ENCODE peak calls at places on chromosomes 6 and 20, in ten cellular contexts. V, U, K, H, Q, Z, T, M, B and W are unnamed samples. For H3K4me1, the result is how much of the 10 kb centered on the place peaks cover.

GRCh38 chr6:15855311-15855710 is 192.5 kb upstream of the DTNBP1 start:
- DNase-seq in V (no peak), U (no peak), K (no peak), H (no peak), Q (no peak), Z (no peak), T (no peak), M (no peak), B (no peak), W (no peak)

GRCh38 chr6:124973780-124974179 is 11.5 kb downstream of the RNF217 start:
- DNase-seq in V (no peak), U (no peak), K (no peak), H (no peak), Q (no peak), Z (no peak), T (no peak), M (no peak), B (no peak), W (no peak)

GRCh38 chr6:79438015-79438414 is 99.2 kb downstream of the LCA5 start:
- DNase-seq in V (no peak), U (no peak), K (peak), H (peak), Q (no peak), Z (peak), T (peak), M (no peak), B (no peak), W (no peak)

GRCh38 chr6:159105716-159106115 is 60.9 kb upstream of the TAGAP start:
- DNase-seq in V (no peak), U (no peak), K (no peak), H (no peak), Q (no peak), Z (no peak), T (no peak), M (no peak), B (no peak), W (no peak)

GRCh38 chr6:12008366-12009179 is 3.5 kb upstream of the HIVEP1 start:
- DNase-seq in V (peak), U (peak), K (peak), H (peak), Q (peak), Z (peak), T (peak), M (peak), B (peak), W (peak)

GRCh38 chr6:12538881-12539357 is 177.6 kb upstream of the PHACTR1 start:
- DNase-seq in V (no peak), U (no peak), K (peak), H (no peak), Q (peak), Z (no peak), T (peak), M (no peak), B (no peak), W (no peak)

GRCh38 chr6:2102966-2103365 is 142.4 kb downstream of the GMDS start:
- DNase-seq in V (no peak), U (no peak), K (no peak), H (no peak), Q (no peak), Z (no peak), T (no peak), M (no peak), B (no peak), W (no peak)

GRCh38 chr6:55594442-55594841 is 15.4 kb upstream of the HMGCLL1 start:
- DNase-seq in V (no peak), U (no peak), K (no peak), H (no peak), Q (no peak), Z (no peak), T (no peak), M (no peak), B (no peak), W (no peak)

GRCh38 chr20:64102647-64103354 is 4.6 kb downstream of the NPBWR2 start:
- DNase-seq in V (no peak), U (no peak), K (no peak), H (no peak), Q (peak), Z (no peak), T (peak), M (no peak), B (no peak), W (no peak)
- H3K4me3 ChIP-seq in V (peak), U (no peak), K (peak), H (no peak), Q (peak), Z (no peak), T (peak), M (no peak), B (peak), W (no peak)

DNA sequence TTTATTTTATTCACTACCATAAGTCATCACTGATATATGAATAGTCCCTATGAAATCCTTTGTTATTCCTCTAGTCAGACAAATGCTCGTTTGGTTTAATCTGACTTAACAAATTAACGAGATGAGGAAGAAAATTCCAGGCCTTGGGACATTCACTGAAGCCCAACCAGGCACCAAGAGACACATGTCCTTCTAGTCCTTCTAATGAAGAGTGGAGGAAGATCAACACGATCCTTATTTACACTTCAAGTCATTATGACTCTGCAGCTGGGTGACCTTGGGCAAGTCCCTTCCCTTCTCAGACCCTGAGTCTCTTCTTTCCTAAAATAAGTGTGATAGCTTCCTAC is 117.5 kb downstream of the CEBPB start:
- DNase-seq in V (no peak), U (no peak), K (no peak), H (peak), Q (no peak), Z (peak), T (no peak), M (no peak), B (no peak), W (no peak)
- H3K4me1 ChIP-seq in V (half or more), U (half or more), K (under half), H (half or more), Q (under half), Z (half or more), T (half or more), M (half or more), B (under half), W (under half)

DNA sequence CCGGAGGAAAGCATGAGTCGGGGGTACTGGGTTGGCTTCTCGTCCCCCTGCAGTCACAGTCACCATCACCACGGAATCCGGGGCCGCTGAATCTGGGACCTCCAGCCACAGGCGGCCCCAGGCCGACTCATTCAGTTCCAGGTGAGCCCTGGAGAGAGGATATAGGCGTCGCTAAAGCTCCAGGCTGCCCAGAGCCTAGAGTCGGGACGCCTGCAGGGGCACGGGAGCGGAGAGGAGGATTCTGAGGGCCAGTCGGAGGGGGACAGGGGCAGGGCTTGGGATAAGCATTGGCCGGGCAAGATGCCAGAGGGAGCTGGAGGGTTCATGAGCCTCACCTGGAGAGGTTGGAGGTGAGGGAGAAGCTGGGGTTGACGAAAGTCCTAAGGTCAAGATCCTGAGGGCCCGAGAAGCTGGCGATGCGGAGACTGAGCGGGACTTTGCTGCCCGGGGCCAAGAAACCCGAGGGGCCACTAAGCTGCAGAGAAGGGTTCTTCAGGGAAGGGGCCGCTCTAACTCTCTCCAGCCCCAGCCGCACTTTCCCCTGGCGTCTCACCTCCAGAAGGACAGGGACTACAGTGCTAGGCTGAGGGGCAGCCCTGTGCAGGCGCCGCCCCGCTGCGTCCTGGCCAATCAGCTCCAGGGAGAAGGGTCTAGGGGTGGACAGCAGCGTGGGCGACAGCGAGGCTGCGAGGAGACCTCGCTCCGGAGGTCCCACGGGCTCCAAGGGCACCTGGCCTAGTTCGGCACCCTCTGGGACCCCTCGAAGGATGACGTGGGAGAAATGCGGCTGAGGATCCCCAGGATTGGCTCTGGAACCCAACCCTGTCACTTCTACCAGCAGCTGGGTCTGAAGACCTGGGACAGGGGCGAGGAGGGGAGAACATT is 3.7 kb downstream of the SAPCD1 start:
- DNase-seq in V (no peak), U (no peak), K (peak), H (peak), Q (no peak), Z (peak), T (no peak), M (no peak), B (no peak), W (no peak)
- H3K4me3 ChIP-seq in V (no peak), U (no peak), K (no peak), H (peak), Q (peak), Z (peak), T (peak), M (peak), B (no peak), W (no peak)

GRCh38 chr6:308768-309167 is 16.5 kb downstream of the DUSP22 start:
- DNase-seq in V (no peak), U (no peak), K (no peak), H (no peak), Q (no peak), Z (no peak), T (no peak), M (no peak), B (no peak), W (no peak)
- H3K4me1 ChIP-seq in V (under half), U (under half), K (under half), H (under half), Q (under half), Z (under half), T (half or more), M (under half), B (under half), W (under half)

DNA sequence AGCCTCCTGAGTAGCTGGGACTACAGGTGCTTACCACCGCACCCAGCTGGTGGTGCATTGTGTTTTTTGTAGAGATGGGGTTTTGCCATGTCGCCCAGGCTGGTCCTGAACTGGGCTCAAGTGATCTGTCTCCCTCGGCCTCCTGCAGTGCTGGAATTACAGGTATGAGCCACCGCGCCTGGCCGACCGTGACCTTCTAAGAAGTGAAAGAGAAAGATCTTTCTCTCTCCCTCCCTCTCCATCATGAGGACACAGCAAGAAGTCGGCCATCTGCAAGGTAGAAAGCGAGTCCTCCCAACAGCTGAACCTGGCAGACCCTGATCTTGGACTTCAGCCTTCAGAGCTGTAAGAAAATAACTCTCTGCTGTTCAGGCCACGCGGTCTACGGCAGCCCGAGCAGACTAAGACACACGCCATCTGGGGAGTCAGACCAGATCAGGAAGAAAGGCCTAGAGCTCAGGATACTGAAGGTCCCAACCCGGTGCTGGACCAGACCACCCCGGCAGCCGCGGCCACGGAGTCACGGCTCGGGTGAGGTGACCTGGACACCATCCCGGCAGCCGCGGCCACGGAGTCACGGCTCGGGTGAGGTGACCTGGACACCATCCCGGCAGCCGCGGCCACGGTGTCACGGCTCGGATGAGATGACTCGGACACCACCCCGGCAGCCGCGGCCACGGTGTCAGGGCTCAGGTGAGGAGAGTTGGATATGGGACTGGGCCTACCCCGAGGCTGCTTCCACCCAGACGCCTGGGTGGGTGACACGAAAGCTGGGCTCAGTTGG is 9.6 kb downstream of the GMEB2 start:
- DNase-seq in V (no peak), U (no peak), K (no peak), H (no peak), Q (no peak), Z (no peak), T (no peak), M (no peak), B (no peak), W (no peak)
- H3K4me3 ChIP-seq in V (no peak), U (no peak), K (no peak), H (no peak), Q (no peak), Z (no peak), T (no peak), M (no peak), B (no peak), W (no peak)

GRCh38 chr20:56195946-56196345 is 52.6 kb upstream of the MC3R start:
- DNase-seq in V (no peak), U (no peak), K (no peak), H (no peak), Q (no peak), Z (no peak), T (no peak), M (no peak), B (no peak), W (no peak)
- H3K4me1 ChIP-seq in V (under half), U (under half), K (under half), H (under half), Q (under half), Z (under half), T (under half), M (under half), B (under half), W (under half)

DNA sequence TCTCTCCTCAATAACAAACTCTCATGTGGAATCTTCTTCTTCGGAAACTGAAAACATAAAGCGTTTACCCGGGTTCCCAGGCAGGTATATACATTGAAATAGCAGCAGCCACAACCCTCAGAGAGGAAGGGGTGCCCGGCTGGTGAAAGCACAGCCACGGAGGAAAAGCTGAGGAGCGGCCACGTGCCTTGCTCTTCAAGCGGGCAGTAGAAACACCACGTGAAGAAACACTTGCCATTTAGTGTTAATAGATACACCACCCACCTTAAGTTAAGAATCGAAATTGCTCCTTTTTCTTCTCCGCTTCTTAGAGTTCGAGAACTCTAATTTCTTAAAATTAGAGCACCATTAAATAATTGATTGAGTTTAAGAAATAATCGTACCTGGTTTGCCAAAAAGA is 305 bp downstream of the THBS2 start:
- DNase-seq in V (no peak), U (no peak), K (peak), H (peak), Q (peak), Z (peak), T (no peak), M (no peak), B (no peak), W (no peak)
- H3K4me3 ChIP-seq in V (no peak), U (no peak), K (peak), H (peak), Q (peak), Z (peak), T (peak), M (peak), B (no peak), W (no peak)

GRCh38 chr20:33020278-33021161 is 10.9 kb upstream of the BPIFB6 start:
- DNase-seq in V (no peak), U (no peak), K (no peak), H (no peak), Q (no peak), Z (no peak), T (no peak), M (no peak), B (no peak), W (no peak)
- H3K4me1 ChIP-seq in V (under half), U (under half), K (under half), H (under half), Q (under half), Z (under half), T (under half), M (under half), B (under half), W (under half)